ENCODE peak calls at places on chromosomes 11 and 22, in four cellular contexts. Q, H, T and J are unnamed samples.

GRCh38 chr22:27317961-27318360 is 483.6 kb downstream of the MN1 start:
- DNase-seq in Q (no peak), H (no peak), T (no peak), J (no peak)

GRCh38 chr11:17542249-17542648 is 2.0 kb downstream of the USH1C start:
- DNase-seq in Q (no peak), H (no peak), T (no peak), J (no peak)

GRCh38 chr22:37425800-37426531 is 1.3 kb downstream of the ELFN2 start:
- DNase-seq in Q (peak), H (no peak), T (no peak), J (no peak)

GRCh38 chr11:3356858-3357257 is 22.1 kb downstream of the ZNF195 start:
- DNase-seq in Q (no peak), H (no peak), T (no peak), J (no peak)

GRCh38 chr11:96827164-96827563 is 437.4 kb downstream of the JRKL start:
- DNase-seq in Q (peak), H (peak), T (no peak), J (no peak)

GRCh38 chr11:13108416-13108815 is 99.3 kb downstream of the RASSF10 start:
- DNase-seq in Q (no peak), H (no peak), T (no peak), J (no peak)

GRCh38 chr11:119377961-119378667 is 3.4 kb downstream of the USP2 start:
- DNase-seq in Q (no peak), H (no peak), T (no peak), J (no peak)

GRCh38 chr11:101975734-101976133 is 59.4 kb upstream of the ANGPTL5 start:
- DNase-seq in Q (no peak), H (no peak), T (no peak), J (no peak)

GRCh38 chr11:114345575-114346222 is 49.5 kb downstream of the NNMT start:
- DNase-seq in Q (no peak), H (no peak), T (no peak), J (no peak)

GRCh38 chr11:17633279-17633986 is 85.9 kb upstream of the MYOD1 start:
- DNase-seq in Q (no peak), H (no peak), T (no peak), J (no peak)

GRCh38 chr22:29394931-29395581 is 6.7 kb upstream of the AP1B1 start:
- DNase-seq in Q (peak), H (peak), T (peak), J (peak)

GRCh38 chr11:118893662-118894061 is 10.0 kb downstream of the CXCR5 start:
- DNase-seq in Q (no peak), H (no peak), T (no peak), J (no peak)

GRCh38 chr22:40422558-40423245 is 52.3 kb downstream of the SGSM3 start:
- DNase-seq in Q (no peak), H (no peak), T (no peak), J (no peak)

GRCh38 chr11:45278721-45279120 is 7.4 kb downstream of the SYT13 start:
- DNase-seq in Q (no peak), H (no peak), T (peak), J (no peak)

GRCh38 chr22:31248965-31249940 is 37.2 kb downstream of the LIMK2 start:
- DNase-seq in Q (no peak), H (no peak), T (no peak), J (no peak)